ENCODE peak calls at places on chromosome 7, in four cellular contexts. One of them, this sample, is unnamed.

GRCh38 chr7:12670071-12670729 is 17.2 kb upstream of the ARL4A start:
- DNase-seq in skeletal muscle cell: peak; percentile 27
- DNase-seq in Right ventricle myocardium superior: no peak
- DNase-seq in SK-N-MC: no peak
- DNase-seq in this sample: no peak

GRCh38 chr7:66847879-66848810 is 72.9 kb upstream of the TMEM248 start:
- DNase-seq in Right ventricle myocardium superior: no peak
- DNase-seq in SK-N-MC: no peak
- DNase-seq in skeletal muscle cell: peak; percentile 71
- DNase-seq in this sample: no peak

GRCh38 chr7:82036146-82036886 is 266.5 kb upstream of the HGF start:
- DNase-seq in skeletal muscle cell: peak; percentile 48
- DNase-seq in Right ventricle myocardium superior: no peak
- DNase-seq in SK-N-MC: no peak
- DNase-seq in this sample: no peak

GRCh38 chr7:892648-893593 is 16.6 kb downstream of the GET4 start:
- DNase-seq in Right ventricle myocardium superior: no peak
- DNase-seq in SK-N-MC: no peak
- DNase-seq in skeletal muscle cell: no peak
- DNase-seq in this sample: no peak

GRCh38 chr7:74187915-74188675 is 13.9 kb downstream of the EIF4H start:
- DNase-seq in Right ventricle myocardium superior: no peak
- DNase-seq in skeletal muscle cell: no peak
- DNase-seq in SK-N-MC: no peak
- DNase-seq in this sample: peak; percentile 75

GRCh38 chr7:92763636-92764423 is 72.5 kb downstream of the CDK6 start:
- DNase-seq in SK-N-MC: no peak
- DNase-seq in Right ventricle myocardium superior: no peak
- DNase-seq in skeletal muscle cell: no peak
- DNase-seq in this sample: peak; percentile 89

GRCh38 chr7:47570649-47571050 is 11.3 kb downstream of the TNS3 start:
- DNase-seq in Right ventricle myocardium superior: peak; percentile 67
- DNase-seq in skeletal muscle cell: no peak
- DNase-seq in SK-N-MC: no peak
- DNase-seq in this sample: no peak

GRCh38 chr7:108455833-108456677 is at the start of gene NRCAM:
- DNase-seq in SK-N-MC: no peak
- DNase-seq in skeletal muscle cell: no peak
- DNase-seq in Right ventricle myocardium superior: peak; percentile 43
- DNase-seq in this sample: peak; percentile 31

GRCh38 chr7:75756340-75757297 is 15.4 kb downstream of the CCL26 start:
- DNase-seq in skeletal muscle cell: no peak
- DNase-seq in Right ventricle myocardium superior: no peak
- DNase-seq in SK-N-MC: no peak
- DNase-seq in this sample: peak; percentile 28

GRCh38 chr7:96236198-96237039 is 85.5 kb downstream of the SLC25A13 start:
- DNase-seq in skeletal muscle cell: peak; percentile 97
- DNase-seq in SK-N-MC: no peak
- DNase-seq in Right ventricle myocardium superior: peak; percentile 54
- DNase-seq in this sample: peak; percentile 63

GRCh38 chr7:43211276-43211675 is 98.8 kb downstream of the HECW1 start:
- DNase-seq in skeletal muscle cell: no peak
- DNase-seq in Right ventricle myocardium superior: no peak
- DNase-seq in SK-N-MC: no peak
- DNase-seq in this sample: peak; percentile 13

GRCh38 chr7:148242271-148242801 is 348.2 kb upstream of the C7orf33 start:
- DNase-seq in skeletal muscle cell: no peak
- DNase-seq in Right ventricle myocardium superior: no peak
- DNase-seq in SK-N-MC: no peak
- DNase-seq in this sample: peak; percentile 69